ENCODE peak calls at places on chromosomes 5 and 9, in nine cellular contexts. One of them, this sample, is unnamed.
A peak's percentile ranks its signal among the peaks of the same experiment; 100 is the strongest.

GRCh38 chr5:16465544-16466432 is at the start of gene ZNF622:
- DNase-seq in sigmoid colon: peak; percentile 93
- DNase-seq in upper lobe of left lung: peak; percentile 97
- DNase-seq in Peyer's patch: peak; percentile 94
- DNase-seq in fibroblast of lung: peak; percentile 88
- DNase-seq in CD8-positive, alpha-beta T cell: peak; percentile 86
- DNase-seq in endothelial cell of umbilical vein: peak; percentile 79
- DNase-seq in cardiac fibroblast: peak; percentile 89
- DNase-seq in choroid plexus epithelial cell: peak; percentile 88
- DNase-seq in this sample: peak; percentile 60

GRCh38 chr9:128208386-128208785 is 5.2 kb downstream of the DNM1 start:
- DNase-seq in sigmoid colon: no peak
- DNase-seq in upper lobe of left lung: no peak
- DNase-seq in Peyer's patch: no peak
- DNase-seq in fibroblast of lung: no peak
- DNase-seq in CD8-positive, alpha-beta T cell: no peak
- DNase-seq in endothelial cell of umbilical vein: no peak
- DNase-seq in cardiac fibroblast: no peak
- DNase-seq in choroid plexus epithelial cell: no peak
- DNase-seq in this sample: no peak

GRCh38 chr5:180111273-180111695 is 39.7 kb upstream of the RNF130 start:
- DNase-seq in sigmoid colon: peak; percentile 37
- DNase-seq in upper lobe of left lung: no peak
- DNase-seq in Peyer's patch: no peak
- DNase-seq in fibroblast of lung: no peak
- DNase-seq in CD8-positive, alpha-beta T cell: no peak
- DNase-seq in endothelial cell of umbilical vein: no peak
- DNase-seq in cardiac fibroblast: no peak
- DNase-seq in choroid plexus epithelial cell: no peak
- DNase-seq in this sample: no peak

GRCh38 chr9:129416831-129417604 is 203.9 kb downstream of the C9orf50 start:
- DNase-seq in sigmoid colon: no peak
- DNase-seq in upper lobe of left lung: no peak
- DNase-seq in Peyer's patch: no peak
- DNase-seq in fibroblast of lung: no peak
- DNase-seq in CD8-positive, alpha-beta T cell: no peak
- DNase-seq in endothelial cell of umbilical vein: no peak
- DNase-seq in cardiac fibroblast: no peak
- DNase-seq in choroid plexus epithelial cell: no peak
- DNase-seq in this sample: no peak

GRCh38 chr9:135702002-135702721 is at the start of gene KCNT1:
- DNase-seq in sigmoid colon: no peak
- DNase-seq in upper lobe of left lung: peak; percentile 94
- DNase-seq in Peyer's patch: peak; percentile 69
- DNase-seq in fibroblast of lung: peak; percentile 25
- DNase-seq in CD8-positive, alpha-beta T cell: peak; percentile 59
- DNase-seq in endothelial cell of umbilical vein: peak; percentile 40
- DNase-seq in cardiac fibroblast: peak; percentile 42
- DNase-seq in choroid plexus epithelial cell: peak; percentile 38
- DNase-seq in this sample: no peak

GRCh38 chr5:893711-894110 is 1.0 kb downstream of the TRIP13 start:
- DNase-seq in sigmoid colon: peak; percentile 48
- DNase-seq in upper lobe of left lung: no peak
- DNase-seq in Peyer's patch: peak; percentile 36
- DNase-seq in fibroblast of lung: no peak
- DNase-seq in CD8-positive, alpha-beta T cell: no peak
- DNase-seq in endothelial cell of umbilical vein: no peak
- DNase-seq in cardiac fibroblast: no peak
- DNase-seq in choroid plexus epithelial cell: no peak
- DNase-seq in this sample: no peak

GRCh38 chr5:59049070-59049469 is 466.2 kb downstream of the RAB3C start:
- DNase-seq in sigmoid colon: no peak
- DNase-seq in upper lobe of left lung: no peak
- DNase-seq in Peyer's patch: no peak
- DNase-seq in fibroblast of lung: no peak
- DNase-seq in CD8-positive, alpha-beta T cell: no peak
- DNase-seq in endothelial cell of umbilical vein: no peak
- DNase-seq in cardiac fibroblast: no peak
- DNase-seq in choroid plexus epithelial cell: no peak
- DNase-seq in this sample: no peak

GRCh38 chr9:107929439-107929838 is 439.9 kb upstream of the KLF4 start:
- DNase-seq in sigmoid colon: peak; percentile 85
- DNase-seq in upper lobe of left lung: no peak
- DNase-seq in Peyer's patch: peak; percentile 63
- DNase-seq in fibroblast of lung: peak; percentile 73
- DNase-seq in CD8-positive, alpha-beta T cell: no peak
- DNase-seq in endothelial cell of umbilical vein: no peak
- DNase-seq in cardiac fibroblast: peak; percentile 55
- DNase-seq in choroid plexus epithelial cell: peak; percentile 91
- DNase-seq in this sample: no peak

GRCh38 chr5:172194985-172195774 is 1.2 kb downstream of the EFCAB9 start:
- DNase-seq in sigmoid colon: no peak
- DNase-seq in upper lobe of left lung: no peak
- DNase-seq in Peyer's patch: no peak
- DNase-seq in fibroblast of lung: no peak
- DNase-seq in CD8-positive, alpha-beta T cell: no peak
- DNase-seq in endothelial cell of umbilical vein: no peak
- DNase-seq in cardiac fibroblast: no peak
- DNase-seq in choroid plexus epithelial cell: peak; percentile 55
- DNase-seq in this sample: no peak

GRCh38 chr9:33942471-33943083 is 106.1 kb downstream of the UBAP2 start:
- DNase-seq in sigmoid colon: no peak
- DNase-seq in upper lobe of left lung: no peak
- DNase-seq in Peyer's patch: no peak
- DNase-seq in fibroblast of lung: peak; percentile 89
- DNase-seq in CD8-positive, alpha-beta T cell: no peak
- DNase-seq in endothelial cell of umbilical vein: peak; percentile 71
- DNase-seq in cardiac fibroblast: peak; percentile 78
- DNase-seq in choroid plexus epithelial cell: peak; percentile 89
- DNase-seq in this sample: peak; percentile 14

GRCh38 chr9:76415731-76416130 is 21.5 kb upstream of the RFK start:
- DNase-seq in sigmoid colon: no peak
- DNase-seq in upper lobe of left lung: no peak
- DNase-seq in Peyer's patch: no peak
- DNase-seq in fibroblast of lung: peak; percentile 29
- DNase-seq in CD8-positive, alpha-beta T cell: no peak
- DNase-seq in endothelial cell of umbilical vein: peak; percentile 96
- DNase-seq in cardiac fibroblast: peak; percentile 76
- DNase-seq in choroid plexus epithelial cell: peak; percentile 52
- DNase-seq in this sample: no peak

GRCh38 chr5:132477784-132478497 is 12.6 kb downstream of the IRF1 start:
- DNase-seq in sigmoid colon: peak; percentile 60
- DNase-seq in upper lobe of left lung: peak; percentile 55
- DNase-seq in Peyer's patch: peak; percentile 83
- DNase-seq in fibroblast of lung: no peak
- DNase-seq in CD8-positive, alpha-beta T cell: peak; percentile 24
- DNase-seq in endothelial cell of umbilical vein: no peak
- DNase-seq in cardiac fibroblast: no peak
- DNase-seq in choroid plexus epithelial cell: no peak
- DNase-seq in this sample: no peak

GRCh38 chr9:12935714-12936113 is 160.9 kb downstream of the LURAP1L start:
- DNase-seq in sigmoid colon: no peak
- DNase-seq in upper lobe of left lung: no peak
- DNase-seq in Peyer's patch: no peak
- DNase-seq in fibroblast of lung: peak; percentile 52
- DNase-seq in CD8-positive, alpha-beta T cell: no peak
- DNase-seq in endothelial cell of umbilical vein: peak; percentile 59
- DNase-seq in cardiac fibroblast: peak; percentile 96
- DNase-seq in choroid plexus epithelial cell: peak; percentile 98
- DNase-seq in this sample: peak; percentile 28

GRCh38 chr9:37200572-37201005 is 80.2 kb downstream of the ZCCHC7 start:
- DNase-seq in sigmoid colon: no peak
- DNase-seq in upper lobe of left lung: no peak
- DNase-seq in Peyer's patch: no peak
- DNase-seq in fibroblast of lung: peak; percentile 54
- DNase-seq in CD8-positive, alpha-beta T cell: no peak
- DNase-seq in endothelial cell of umbilical vein: peak; percentile 86
- DNase-seq in cardiac fibroblast: peak; percentile 54
- DNase-seq in choroid plexus epithelial cell: peak; percentile 62
- DNase-seq in this sample: peak; percentile 17

GRCh38 chr5:98905857-98906688 is 22.7 kb downstream of the CHD1 start:
- DNase-seq in sigmoid colon: no peak
- DNase-seq in upper lobe of left lung: no peak
- DNase-seq in Peyer's patch: no peak
- DNase-seq in fibroblast of lung: peak; percentile 70
- DNase-seq in CD8-positive, alpha-beta T cell: no peak
- DNase-seq in endothelial cell of umbilical vein: peak; percentile 66
- DNase-seq in cardiac fibroblast: peak; percentile 75
- DNase-seq in choroid plexus epithelial cell: peak; percentile 72
- DNase-seq in this sample: no peak
- TF ChIP-seq CTCF in sigmoid colon: peak; percentile 64
- TF ChIP-seq CTCF in upper lobe of left lung: peak; percentile 80
- TF ChIP-seq CTCF in Peyer's patch: peak; percentile 66
- TF ChIP-seq CTCF in fibroblast of lung: peak; percentile 59
- TF ChIP-seq CTCF in CD8-positive, alpha-beta T cell: peak; percentile 96
- TF ChIP-seq CTCF in endothelial cell of umbilical vein: peak; percentile 31
- TF ChIP-seq CTCF in cardiac fibroblast: peak; percentile 48
- TF ChIP-seq CTCF in choroid plexus epithelial cell: peak; percentile 57
- TF ChIP-seq CTCF in this sample: peak; percentile 35

GRCh38 chr5:138491284-138491648 is 26.0 kb downstream of the EGR1 start:
- DNase-seq in sigmoid colon: no peak
- DNase-seq in upper lobe of left lung: no peak
- DNase-seq in Peyer's patch: no peak
- DNase-seq in fibroblast of lung: no peak
- DNase-seq in CD8-positive, alpha-beta T cell: no peak
- DNase-seq in endothelial cell of umbilical vein: peak; percentile 0
- DNase-seq in cardiac fibroblast: no peak
- DNase-seq in choroid plexus epithelial cell: no peak
- DNase-seq in this sample: no peak
- H3K4me3 ChIP-seq in sigmoid colon: peak overlapping the region; percentile 34
- H3K4me3 ChIP-seq in upper lobe of left lung: peak overlapping the region; percentile 43
- H3K4me3 ChIP-seq in Peyer's patch: peak overlapping the region; percentile 63
- H3K4me3 ChIP-seq in fibroblast of lung: peak overlapping the region; percentile 55
- H3K4me3 ChIP-seq in CD8-positive, alpha-beta T cell: peak overlapping the region; percentile 42
- H3K4me3 ChIP-seq in endothelial cell of umbilical vein: peak overlapping the region; percentile 4
- H3K4me3 ChIP-seq in cardiac fibroblast: peak overlapping the region; percentile 55
- H3K4me3 ChIP-seq in choroid plexus epithelial cell: peak overlapping the region; percentile 60
- H3K4me3 ChIP-seq in this sample: peak overlapping the region; percentile 41

DNA sequence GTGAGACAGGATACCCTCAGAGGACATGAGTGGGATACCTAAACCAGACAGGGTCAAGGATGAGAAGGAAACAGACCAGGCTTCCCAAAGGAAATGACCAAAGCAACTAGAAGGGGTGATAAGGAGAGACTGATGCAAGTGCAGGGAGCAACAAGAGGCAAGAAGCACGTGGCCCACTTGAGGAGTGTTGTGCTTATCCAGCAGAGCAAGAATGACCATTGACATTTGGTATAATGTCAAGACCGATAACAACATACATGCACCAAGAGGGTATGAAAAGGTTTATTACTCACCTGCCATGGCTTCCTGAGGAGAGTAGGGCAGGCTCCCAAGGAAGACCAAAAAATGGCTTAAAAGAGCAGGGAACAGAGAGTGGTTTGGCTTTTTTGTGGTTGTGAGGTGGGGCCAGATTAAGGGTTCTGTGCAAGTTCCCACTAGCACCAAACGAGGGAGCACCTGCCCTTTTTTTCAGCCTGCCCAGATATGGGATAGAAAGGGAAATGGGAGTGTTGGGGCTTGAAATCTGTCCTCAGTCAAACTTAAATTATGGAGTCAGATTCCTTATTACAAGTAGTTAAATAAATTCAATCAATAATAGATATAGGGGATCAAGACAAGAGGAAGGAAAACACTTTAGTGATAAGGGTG is 513.6 kb downstream of the RASEF start:
- DNase-seq in sigmoid colon: no peak
- DNase-seq in upper lobe of left lung: no peak
- DNase-seq in Peyer's patch: no peak
- DNase-seq in fibroblast of lung: no peak
- DNase-seq in CD8-positive, alpha-beta T cell: no peak
- DNase-seq in endothelial cell of umbilical vein: no peak
- DNase-seq in cardiac fibroblast: no peak
- DNase-seq in choroid plexus epithelial cell: no peak
- DNase-seq in this sample: no peak
- TF ChIP-seq CTCF in sigmoid colon: no peak
- TF ChIP-seq CTCF in upper lobe of left lung: no peak
- TF ChIP-seq CTCF in Peyer's patch: no peak
- TF ChIP-seq CTCF in fibroblast of lung: no peak
- TF ChIP-seq CTCF in CD8-positive, alpha-beta T cell: no peak
- TF ChIP-seq CTCF in endothelial cell of umbilical vein: no peak
- TF ChIP-seq CTCF in cardiac fibroblast: no peak
- TF ChIP-seq CTCF in choroid plexus epithelial cell: no peak
- TF ChIP-seq CTCF in this sample: no peak

GRCh38 chr9:92508018-92508417 is 25.7 kb upstream of the ASPN start:
- DNase-seq in sigmoid colon: peak; percentile 70
- DNase-seq in upper lobe of left lung: peak; percentile 43
- DNase-seq in Peyer's patch: no peak
- DNase-seq in fibroblast of lung: no peak
- DNase-seq in CD8-positive, alpha-beta T cell: no peak
- DNase-seq in endothelial cell of umbilical vein: no peak
- DNase-seq in cardiac fibroblast: no peak
- DNase-seq in choroid plexus epithelial cell: peak; percentile 28
- DNase-seq in this sample: no peak

GRCh38 chr9:92507496-92507895 is 25.2 kb upstream of the ASPN start:
- DNase-seq in sigmoid colon: no peak
- DNase-seq in upper lobe of left lung: no peak
- DNase-seq in Peyer's patch: no peak
- DNase-seq in fibroblast of lung: no peak
- DNase-seq in CD8-positive, alpha-beta T cell: no peak
- DNase-seq in endothelial cell of umbilical vein: no peak
- DNase-seq in cardiac fibroblast: no peak
- DNase-seq in choroid plexus epithelial cell: no peak
- DNase-seq in this sample: no peak

GRCh38 chr9:92504881-92505280 is 22.6 kb upstream of the ASPN start:
- DNase-seq in sigmoid colon: no peak
- DNase-seq in upper lobe of left lung: no peak
- DNase-seq in Peyer's patch: no peak
- DNase-seq in fibroblast of lung: peak; percentile 22
- DNase-seq in CD8-positive, alpha-beta T cell: no peak
- DNase-seq in endothelial cell of umbilical vein: no peak
- DNase-seq in cardiac fibroblast: peak; percentile 49
- DNase-seq in choroid plexus epithelial cell: peak; percentile 56
- DNase-seq in this sample: no peak

GRCh38 chr9:92507005-92507404 is 24.7 kb upstream of the ASPN start:
- DNase-seq in sigmoid colon: no peak
- DNase-seq in upper lobe of left lung: no peak
- DNase-seq in Peyer's patch: no peak
- DNase-seq in fibroblast of lung: peak; percentile 14
- DNase-seq in CD8-positive, alpha-beta T cell: no peak
- DNase-seq in endothelial cell of umbilical vein: no peak
- DNase-seq in cardiac fibroblast: peak; percentile 21
- DNase-seq in choroid plexus epithelial cell: no peak
- DNase-seq in this sample: no peak

DNA sequence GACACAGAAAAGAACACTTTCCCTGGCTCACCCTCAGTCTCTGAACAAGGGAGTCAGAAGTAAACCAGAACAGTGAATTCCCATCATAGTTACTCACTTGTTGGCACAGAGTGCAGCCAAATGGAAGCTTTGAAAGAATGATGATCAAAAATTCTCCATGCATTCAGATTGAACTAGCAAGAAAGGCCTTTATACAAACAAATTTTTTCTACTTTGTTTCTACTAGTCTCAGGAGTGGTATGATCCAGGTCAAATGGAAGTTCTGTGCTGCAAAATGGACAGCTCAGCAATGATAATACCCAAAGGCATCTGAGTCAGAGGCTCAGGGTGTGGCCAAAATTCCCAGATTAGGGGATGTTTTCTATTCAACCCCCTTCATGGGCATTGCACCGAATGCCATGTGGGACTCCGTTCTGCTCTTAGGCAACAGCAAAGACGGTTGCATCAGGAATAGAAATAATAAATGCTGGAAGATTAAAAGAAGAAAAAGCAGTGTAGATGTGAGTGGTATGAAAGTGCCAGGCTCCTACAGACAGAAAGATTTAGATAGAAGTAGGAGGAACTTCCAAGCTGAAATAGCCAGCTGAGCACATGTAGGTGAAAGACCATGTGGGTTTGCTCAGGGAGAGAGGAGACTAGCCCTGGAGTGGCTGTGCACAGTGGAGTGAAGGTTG is 24.0 kb upstream of the ASPN start:
- DNase-seq in sigmoid colon: peak; percentile 75
- DNase-seq in upper lobe of left lung: no peak
- DNase-seq in Peyer's patch: no peak
- DNase-seq in fibroblast of lung: peak; percentile 97
- DNase-seq in CD8-positive, alpha-beta T cell: no peak
- DNase-seq in endothelial cell of umbilical vein: no peak
- DNase-seq in cardiac fibroblast: peak; percentile 95
- DNase-seq in choroid plexus epithelial cell: peak; percentile 88
- DNase-seq in this sample: peak; percentile 88
- H3K4me3 ChIP-seq in sigmoid colon: no peak overlapping the region
- H3K4me3 ChIP-seq in upper lobe of left lung: no peak overlapping the region
- H3K4me3 ChIP-seq in Peyer's patch: no peak overlapping the region
- H3K4me3 ChIP-seq in fibroblast of lung: no peak overlapping the region
- H3K4me3 ChIP-seq in CD8-positive, alpha-beta T cell: no peak overlapping the region
- H3K4me3 ChIP-seq in endothelial cell of umbilical vein: no peak overlapping the region
- H3K4me3 ChIP-seq in cardiac fibroblast: peak overlapping the region; percentile 31
- H3K4me3 ChIP-seq in choroid plexus epithelial cell: no peak overlapping the region
- H3K4me3 ChIP-seq in this sample: no peak overlapping the region